ENCODE peak calls at places on chromosomes 16 and 17, in four cellular contexts. G is endothelial cell of umbilical vein, T is GM12878, Z is HCT116. O is an unnamed sample.

GRCh38 chr17:34206569-34206968 is 48.5 kb upstream of the CCL2 start:
- DNase-seq in G (no peak), Z (no peak), T (no peak), O (no peak)

GRCh38 chr17:28326114-28326513 is 7.1 kb downstream of the TMEM97 start:
- DNase-seq in G (no peak), Z (no peak), T (no peak), O (no peak)

GRCh38 chr17:58006924-58007780 is at the start of gene SRSF1:
- DNase-seq in G (peak), Z (peak), T (peak), O (peak)

GRCh38 chr17:44898768-44899073 is 524 bp downstream of the EFTUD2 start:
- DNase-seq in T (no peak), G (no peak), Z (no peak), O (no peak)

GRCh38 chr16:67529639-67530012 is 997 bp downstream of the RIPOR1 start:
- DNase-seq in T (no peak), G (no peak), Z (no peak), O (peak)

GRCh38 chr16:80601182-80601581 is 60.4 kb downstream of the DYNLRB2 start:
- DNase-seq in G (no peak), T (no peak), Z (no peak), O (no peak)

GRCh38 chr16:67147437-67148140 is 3.2 kb downstream of the B3GNT9 start:
- DNase-seq in Z (no peak), T (no peak), G (no peak), O (no peak)

GRCh38 chr16:66590322-66590721 is 11.1 kb downstream of the CMTM2 start:
- DNase-seq in Z (no peak), G (no peak), T (no peak), O (no peak)

GRCh38 chr16:46712911-46713310 is 23.5 kb downstream of the ORC6 start:
- DNase-seq in Z (no peak), G (no peak), T (no peak), O (no peak)

GRCh38 chr16:29665294-29666077 is 2.4 kb downstream of the SPN start:
- DNase-seq in G (no peak), Z (no peak), T (no peak), O (no peak)
- H3K4me2 ChIP-seq in G (no peak), Z (no peak), T (peak), O (no peak)

DNA sequence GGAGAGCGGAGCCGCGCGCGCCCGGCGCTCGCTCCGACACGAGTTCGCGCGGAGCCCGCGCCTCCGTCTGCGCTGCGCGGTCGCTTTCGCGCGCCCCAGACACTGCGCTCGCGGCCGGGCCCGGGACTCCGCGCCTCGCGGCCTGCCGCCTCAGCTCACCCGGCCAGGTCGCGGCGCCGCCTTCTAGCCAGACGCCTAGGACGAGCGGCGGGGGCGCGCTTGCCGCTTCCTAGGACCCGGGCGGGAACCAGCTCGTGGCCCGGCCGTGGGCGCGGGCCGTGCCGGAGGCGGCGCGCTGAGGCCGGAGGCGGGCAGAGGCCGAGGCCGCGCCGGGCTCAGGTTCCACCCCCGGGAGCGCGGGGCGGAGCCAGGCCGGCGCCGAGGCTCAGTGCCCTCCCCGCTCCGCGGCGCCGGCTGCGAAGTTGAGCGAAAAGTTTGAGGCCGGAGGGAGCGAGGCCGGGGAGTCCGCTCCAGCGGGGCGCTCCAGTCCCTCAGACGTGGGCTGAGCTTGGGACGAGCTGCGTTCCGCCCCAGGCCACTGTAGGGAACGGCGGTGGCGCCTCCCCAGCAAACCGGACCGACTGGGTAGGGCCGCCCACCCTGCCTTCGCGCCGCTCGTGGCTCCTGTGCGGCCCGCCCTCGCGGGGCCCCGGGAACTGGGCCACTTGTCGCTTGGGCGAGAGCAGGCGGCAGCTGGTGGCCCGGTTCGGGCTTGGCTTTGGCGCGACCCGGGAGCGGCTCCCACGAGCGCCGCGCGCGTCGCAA is at the start of gene SPHK1:
- DNase-seq in T (no peak), Z (peak), G (peak), O (peak)
- TF ChIP-seq POLR2AphosphoS5 in T (no peak), Z (peak), G (peak), O (no peak)

GRCh38 chr17:48244814-48245213 is 137.2 kb downstream of the SNX11 start:
- DNase-seq in G (no peak), T (no peak), Z (no peak), O (no peak)

GRCh38 chr17:48247038-48247437 is 139.5 kb downstream of the SNX11 start:
- DNase-seq in Z (no peak), T (no peak), G (no peak), O (no peak)

GRCh38 chr17:48246623-48247022 is 139.1 kb downstream of the SNX11 start:
- DNase-seq in G (no peak), Z (no peak), T (no peak), O (no peak)

GRCh38 chr17:48241770-48242497 is 134.4 kb downstream of the SNX11 start:
- DNase-seq in T (no peak), Z (no peak), G (peak), O (no peak)

GRCh38 chr17:48244121-48244711 is 136.7 kb downstream of the SNX11 start:
- DNase-seq in Z (peak), T (no peak), G (peak), O (no peak)
- H3K4me2 ChIP-seq in Z (peak), T (no peak), G (peak), O (no peak)

GRCh38 chr17:78381601-78382168 is 3.2 kb downstream of the PGS1 start:
- DNase-seq in T (no peak), Z (no peak), G (peak), O (no peak)

GRCh38 chr17:78384479-78385175 is 6.2 kb downstream of the PGS1 start:
- DNase-seq in G (no peak), T (no peak), Z (no peak), O (no peak)

GRCh38 chr17:78387982-78388941 is 9.8 kb downstream of the PGS1 start:
- DNase-seq in Z (no peak), T (no peak), G (peak), O (no peak)

GRCh38 chr17:78380370-78380769 is 1.9 kb downstream of the PGS1 start:
- DNase-seq in G (no peak), Z (no peak), T (no peak), O (no peak)

GRCh38 chr17:78383725-78384471 is 5.4 kb downstream of the PGS1 start:
- DNase-seq in T (peak), G (peak), Z (no peak), O (no peak)
- TF ChIP-seq POLR2AphosphoS5 in T (no peak), G (peak), Z (no peak), O (no peak)

GRCh38 chr17:81510798-81511549 is 1.6 kb downstream of the ACTG1 start:
- DNase-seq in G (peak), T (no peak), Z (no peak), O (no peak)

GRCh38 chr17:81510524-81510797 is 2.1 kb downstream of the ACTG1 start:
- DNase-seq in G (no peak), T (no peak), Z (no peak), O (no peak)

GRCh38 chr17:81509048-81509686 is 3.4 kb downstream of the ACTG1 start:
- DNase-seq in Z (no peak), G (peak), T (no peak), O (no peak)

GRCh38 chr17:81509687-81510523 is 2.7 kb downstream of the ACTG1 start:
- DNase-seq in Z (no peak), T (no peak), G (peak), O (no peak)

GRCh38 chr17:81508639-81509047 is 4.0 kb downstream of the ACTG1 start:
- DNase-seq in Z (peak), T (no peak), G (peak), O (no peak)
- H3K4me2 ChIP-seq in Z (peak), T (peak), G (peak), O (peak)

DNA sequence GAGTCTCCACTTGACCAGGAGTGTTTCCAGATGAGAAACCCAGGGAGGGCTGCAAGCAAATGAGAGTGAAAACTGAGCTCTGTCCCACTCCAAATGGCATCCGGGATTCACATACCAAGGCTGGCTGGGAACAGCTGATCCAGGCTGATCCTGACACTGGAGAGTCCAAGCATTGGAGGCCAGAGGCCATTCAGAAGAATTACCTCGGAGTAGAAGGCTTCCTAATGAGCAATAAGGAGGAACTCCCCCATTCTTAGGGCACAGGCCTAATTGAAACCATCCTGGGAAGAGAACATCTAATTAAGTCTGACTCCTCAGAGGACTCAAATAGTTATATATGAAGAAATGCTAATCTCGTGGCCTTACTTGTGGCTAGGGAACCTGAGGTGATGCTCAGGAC is 142.8 kb downstream of the PRKCA start:
- DNase-seq in Z (no peak), T (no peak), G (no peak), O (no peak)
- TF ChIP-seq POLR2AphosphoS5 in Z (no peak), T (no peak), G (no peak), O (no peak)

GRCh38 chr16:89620406-89620841 is 7.0 kb downstream of the DPEP1 start:
- DNase-seq in T (no peak), G (no peak), Z (no peak), O (no peak)
- H3K4me2 ChIP-seq in T (no peak), G (no peak), Z (no peak), O (no peak)

GRCh38 chr17:17774009-17774881 is 62.5 kb downstream of the SREBF1 start:
- DNase-seq in T (no peak), G (peak), Z (no peak), O (no peak)
- TF ChIP-seq POLR2AphosphoS5 in T (no peak), G (no peak), Z (no peak), O (no peak)

O was measured in SK-N-SH.